ENCODE peak calls at places on chromosome 12, in eight cellular contexts. One of them, this sample, is unnamed.

GRCh38 chr12:15818418-15818817 is 29.2 kb upstream of the EPS8 start:
- DNase-seq in fibroblast of mammary gland: no peak
- DNase-seq in NCI-H146: no peak
- DNase-seq in astrocyte: no peak
- DNase-seq in AG20443: no peak
- DNase-seq in ecto neural progenitor cell: no peak
- DNase-seq in bronchial epithelial cell: no peak
- DNase-seq in RCC 7860: no peak
- DNase-seq in this sample: no peak

GRCh38 chr12:22310712-22311111 is 23.8 kb downstream of the ST8SIA1 start:
- DNase-seq in fibroblast of mammary gland: no peak
- DNase-seq in NCI-H146: no peak
- DNase-seq in astrocyte: no peak
- DNase-seq in AG20443: no peak
- DNase-seq in ecto neural progenitor cell: no peak
- DNase-seq in bronchial epithelial cell: no peak
- DNase-seq in RCC 7860: no peak
- DNase-seq in this sample: no peak

GRCh38 chr12:108634225-108634795 is 616 bp upstream of the SELPLG start:
- DNase-seq in fibroblast of mammary gland: no peak
- DNase-seq in NCI-H146: no peak
- DNase-seq in astrocyte: no peak
- DNase-seq in AG20443: no peak
- DNase-seq in ecto neural progenitor cell: no peak
- DNase-seq in bronchial epithelial cell: no peak
- DNase-seq in RCC 7860: no peak
- DNase-seq in this sample: no peak

GRCh38 chr12:14259481-14260010 is 105.9 kb upstream of the ATF7IP start:
- DNase-seq in fibroblast of mammary gland: no peak
- DNase-seq in NCI-H146: no peak
- DNase-seq in astrocyte: no peak
- DNase-seq in AG20443: no peak
- DNase-seq in ecto neural progenitor cell: no peak
- DNase-seq in bronchial epithelial cell: no peak
- DNase-seq in RCC 7860: no peak
- DNase-seq in this sample: no peak

GRCh38 chr12:48175613-48176416 is 7.6 kb upstream of the CCDC184 start:
- DNase-seq in fibroblast of mammary gland: no peak
- DNase-seq in NCI-H146: no peak
- DNase-seq in astrocyte: no peak
- DNase-seq in AG20443: peak
- DNase-seq in ecto neural progenitor cell: no peak
- DNase-seq in bronchial epithelial cell: no peak
- DNase-seq in RCC 7860: no peak
- DNase-seq in this sample: no peak

GRCh38 chr12:114405199-114405448 is 820 bp downstream of the TBX5 start:
- DNase-seq in fibroblast of mammary gland: no peak
- DNase-seq in NCI-H146: no peak
- DNase-seq in astrocyte: no peak
- DNase-seq in AG20443: no peak
- DNase-seq in ecto neural progenitor cell: peak
- DNase-seq in bronchial epithelial cell: no peak
- DNase-seq in RCC 7860: no peak
- DNase-seq in this sample: no peak

GRCh38 chr12:1826867-1827705 is 6.7 kb downstream of the LRTM2 start:
- DNase-seq in fibroblast of mammary gland: no peak
- DNase-seq in NCI-H146: peak
- DNase-seq in astrocyte: no peak
- DNase-seq in AG20443: no peak
- DNase-seq in ecto neural progenitor cell: no peak
- DNase-seq in bronchial epithelial cell: no peak
- DNase-seq in RCC 7860: no peak
- DNase-seq in this sample: no peak

GRCh38 chr12:6554168-6554989 is 1.5 kb downstream of the IFFO1 start:
- DNase-seq in fibroblast of mammary gland: peak
- DNase-seq in NCI-H146: peak
- DNase-seq in astrocyte: peak
- DNase-seq in AG20443: peak
- DNase-seq in ecto neural progenitor cell: peak
- DNase-seq in bronchial epithelial cell: peak
- DNase-seq in RCC 7860: peak
- DNase-seq in this sample: peak

GRCh38 chr12:90460681-90461080 is 494.3 kb downstream of the CCER1 start:
- DNase-seq in fibroblast of mammary gland: peak
- DNase-seq in NCI-H146: no peak
- DNase-seq in astrocyte: no peak
- DNase-seq in AG20443: no peak
- DNase-seq in ecto neural progenitor cell: no peak
- DNase-seq in bronchial epithelial cell: peak
- DNase-seq in RCC 7860: no peak
- DNase-seq in this sample: no peak

GRCh38 chr12:101761347-101761746 is 22.1 kb upstream of the SYCP3 start:
- DNase-seq in fibroblast of mammary gland: no peak
- DNase-seq in NCI-H146: no peak
- DNase-seq in astrocyte: no peak
- DNase-seq in AG20443: no peak
- DNase-seq in ecto neural progenitor cell: no peak
- DNase-seq in bronchial epithelial cell: peak
- DNase-seq in RCC 7860: no peak
- DNase-seq in this sample: no peak

GRCh38 chr12:114701104-114701414 is 17.1 kb upstream of the TBX3 start:
- DNase-seq in fibroblast of mammary gland: no peak
- DNase-seq in NCI-H146: no peak
- DNase-seq in astrocyte: no peak
- DNase-seq in AG20443: no peak
- DNase-seq in ecto neural progenitor cell: no peak
- DNase-seq in bronchial epithelial cell: peak
- DNase-seq in RCC 7860: no peak
- DNase-seq in this sample: no peak

GRCh38 chr12:69392146-69392928 is 32.8 kb downstream of the YEATS4 start:
- DNase-seq in fibroblast of mammary gland: no peak
- DNase-seq in NCI-H146: no peak
- DNase-seq in astrocyte: peak
- DNase-seq in AG20443: no peak
- DNase-seq in ecto neural progenitor cell: no peak
- DNase-seq in bronchial epithelial cell: peak
- DNase-seq in RCC 7860: no peak
- DNase-seq in this sample: peak

GRCh38 chr12:131095826-131096680 is 142.3 kb downstream of the ADGRD1 start:
- DNase-seq in fibroblast of mammary gland: no peak
- DNase-seq in NCI-H146: no peak
- DNase-seq in astrocyte: no peak
- DNase-seq in AG20443: no peak
- DNase-seq in ecto neural progenitor cell: peak
- DNase-seq in bronchial epithelial cell: no peak
- DNase-seq in RCC 7860: no peak
- DNase-seq in this sample: no peak